ENCODE peak calls at places on chromosomes 7 and 10, in ten cellular contexts. Y is sigmoid colon, T is adrenal gland, L is transverse colon, I is suprapubic skin, R is heart left ventricle, D is tibial nerve, O is body of pancreas, S is HepG2, X is IMR-90. A is an unnamed sample. For H3K36me3, the result is how much of the 10 kb centered on the place peaks cover.

GRCh38 chr10:102782698-102783540 is 39.2 kb downstream of the WBP1L start:
- DNase-seq in Y (peak), T (peak), L (peak), I (peak), R (peak), D (peak), O (no peak), S (no peak), X (peak), A (peak)

GRCh38 chr10:3225589-3225988 is 53.0 kb upstream of the PITRM1 start:
- DNase-seq in Y (no peak), T (no peak), L (no peak), I (no peak), R (no peak), D (no peak), O (no peak), S (no peak), X (peak), A (no peak)

GRCh38 chr7:148042935-148043334 is 547.6 kb upstream of the C7orf33 start:
- DNase-seq in Y (no peak), T (no peak), L (no peak), I (no peak), R (no peak), D (no peak), O (no peak), S (no peak), X (no peak), A (no peak)

GRCh38 chr10:89591796-89592271 is 53.2 kb downstream of the PANK1 start:
- DNase-seq in Y (no peak), T (peak), L (no peak), I (no peak), R (peak), D (peak), O (no peak), S (no peak), X (peak), A (peak)

GRCh38 chr7:36747969-36748574 is 23.8 kb upstream of the AOAH start:
- DNase-seq in Y (no peak), T (no peak), L (no peak), I (no peak), R (no peak), D (no peak), O (no peak), S (no peak), X (no peak), A (no peak)

GRCh38 chr7:95527033-95527775 is 41.5 kb downstream of the ASB4 start:
- DNase-seq in Y (peak), T (peak), L (peak), I (no peak), R (peak), D (peak), O (peak), S (peak), X (peak), A (peak)

GRCh38 chr10:4028027-4028471 is 243.0 kb upstream of the KLF6 start:
- DNase-seq in Y (no peak), T (no peak), L (no peak), I (no peak), R (no peak), D (no peak), O (no peak), S (no peak), X (peak), A (no peak)

GRCh38 chr7:934469-935320 is 19.8 kb downstream of the ADAP1 start:
- DNase-seq in Y (peak), T (no peak), L (peak), I (no peak), R (peak), D (no peak), O (no peak), S (no peak), X (no peak), A (no peak)

GRCh38 chr10:112115781-112116385 is 67.7 kb downstream of the GPAM start:
- DNase-seq in Y (no peak), T (no peak), L (peak), I (no peak), R (no peak), D (no peak), O (peak), S (peak), X (peak), A (no peak)

GRCh38 chr7:87092568-87093091 is 33.2 kb upstream of the ELAPOR2 start:
- DNase-seq in Y (no peak), T (no peak), L (no peak), I (no peak), R (no peak), D (no peak), O (no peak), S (no peak), X (no peak), A (no peak)

GRCh38 chr7:55128693-55129394 is 110.0 kb downstream of the EGFR start:
- DNase-seq in Y (peak), T (no peak), L (no peak), I (no peak), R (peak), D (peak), O (no peak), S (no peak), X (peak), A (peak)

GRCh38 chr7:55127622-55128081 is 108.8 kb downstream of the EGFR start:
- DNase-seq in Y (no peak), T (no peak), L (peak), I (no peak), R (peak), D (no peak), O (no peak), S (no peak), X (peak), A (no peak)

GRCh38 chr7:55130079-55130476 is 111.3 kb downstream of the EGFR start:
- DNase-seq in Y (no peak), T (no peak), L (no peak), I (no peak), R (no peak), D (no peak), O (no peak), S (no peak), X (peak), A (peak)

GRCh38 chr7:55130554-55131198 is 111.9 kb downstream of the EGFR start:
- DNase-seq in Y (peak), T (no peak), L (peak), I (no peak), R (peak), D (peak), O (no peak), S (no peak), X (peak), A (peak)

GRCh38 chr7:55129409-55130078 is 110.7 kb downstream of the EGFR start:
- DNase-seq in Y (no peak), T (no peak), L (peak), I (no peak), R (no peak), D (no peak), O (no peak), S (no peak), X (peak), A (peak)
- TF ChIP-seq CTCF in Y (no peak), T (no peak), L (no peak), I (no peak), R (no peak), D (no peak), O (no peak), S (no peak), X (no peak), A (no peak)

DNA sequence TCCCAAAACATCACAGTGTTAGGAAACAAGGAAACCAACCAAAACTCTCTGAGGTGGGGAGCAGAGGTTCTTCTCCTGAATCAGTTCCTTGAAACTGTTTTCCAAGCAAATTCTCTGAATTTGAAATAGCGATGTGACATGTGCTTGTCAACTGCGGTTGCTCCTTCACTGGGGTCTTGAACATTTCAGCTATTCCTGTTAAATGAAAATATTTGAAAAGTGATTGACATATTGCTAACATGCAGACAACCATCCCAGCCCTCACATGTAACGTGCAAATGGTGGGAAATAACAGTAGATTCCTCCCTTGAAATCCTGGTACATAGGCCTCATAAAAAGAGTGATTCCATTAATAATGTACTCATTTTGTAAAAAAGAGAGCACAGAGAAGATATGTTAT is 15.9 kb downstream of the MKI67 start:
- DNase-seq in Y (no peak), T (no peak), L (no peak), I (no peak), R (no peak), D (no peak), O (no peak), S (no peak), X (no peak), A (no peak)
- H3K36me3 ChIP-seq in Y (under half), T (under half), L (under half), I (under half), R (under half), D (under half), O (under half), S (under half), X (under half), A (under half)

GRCh38 chr7:128102490-128103291 is 71.5 kb upstream of the LRRC4 start:
- DNase-seq in Y (no peak), T (no peak), L (no peak), I (no peak), R (no peak), D (no peak), O (no peak), S (no peak), X (no peak), A (no peak)
- TF ChIP-seq POLR2A in Y (no peak), T (no peak), L (no peak), I (no peak), R (no peak), D (no peak), O (no peak), S (no peak), X (no peak), A (no peak)

GRCh38 chr7:109456116-109456515 is 886.4 kb downstream of the DNAJB9 start:
- DNase-seq in Y (no peak), T (no peak), L (no peak), I (no peak), R (no peak), D (no peak), O (no peak), S (no peak), X (no peak), A (no peak)
- TF ChIP-seq CTCF in Y (no peak), T (no peak), L (no peak), I (no peak), R (no peak), D (no peak), O (no peak), S (no peak), X (no peak), A (no peak)

GRCh38 chr10:91977501-91977900 is 53.9 kb downstream of the BTAF1 start:
- DNase-seq in Y (no peak), T (no peak), L (no peak), I (no peak), R (no peak), D (no peak), O (no peak), S (no peak), X (no peak), A (no peak)

GRCh38 chr10:91978585-91978984 is 55.0 kb downstream of the BTAF1 start:
- DNase-seq in Y (no peak), T (no peak), L (no peak), I (no peak), R (no peak), D (no peak), O (no peak), S (no peak), X (no peak), A (no peak)

GRCh38 chr10:91975438-91975837 is 51.9 kb downstream of the BTAF1 start:
- DNase-seq in Y (no peak), T (no peak), L (no peak), I (no peak), R (no peak), D (no peak), O (no peak), S (no peak), X (no peak), A (no peak)

GRCh38 chr10:91976324-91977051 is 52.9 kb downstream of the BTAF1 start:
- DNase-seq in Y (no peak), T (no peak), L (no peak), I (no peak), R (no peak), D (no peak), O (no peak), S (no peak), X (no peak), A (no peak)

DNA sequence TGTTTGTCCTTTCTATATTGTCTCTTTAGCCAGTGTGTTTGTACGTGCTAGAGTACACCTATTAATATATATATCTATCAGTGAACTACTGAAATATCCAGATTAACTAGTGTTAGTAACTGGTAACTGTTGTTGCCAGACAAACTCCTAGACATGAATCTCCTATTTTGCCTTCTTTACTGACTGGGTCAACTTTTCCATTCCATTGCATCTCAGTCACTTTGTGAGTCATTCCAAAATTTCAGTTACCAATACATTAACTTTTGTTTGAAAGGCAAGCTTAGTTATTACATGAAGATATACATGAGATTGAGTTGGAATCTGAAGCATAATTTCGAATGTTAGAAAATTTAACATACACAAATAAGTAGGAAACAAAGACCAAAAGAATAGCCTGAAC is 51.4 kb downstream of the BTAF1 start:
- DNase-seq in Y (no peak), T (no peak), L (no peak), I (no peak), R (no peak), D (no peak), O (no peak), S (no peak), X (peak), A (no peak)
- H3K36me3 ChIP-seq in Y (under half), T (under half), L (under half), I (under half), R (under half), D (under half), O (under half), S (under half), X (under half), A (under half)